ENCODE peak calls at places on chromosome 7, in seven cellular contexts. Q is aorta; Y is mesenchymal stem cell; N is CD8-positive, alpha-beta memory T cell; P is psoas muscle; T is Karpas-422; S is neural progenitor cell. J is an unnamed sample.

GRCh38 chr7:55081854-55082603 is 63.2 kb downstream of the EGFR start:
- DNase-seq in Q (no peak), T (no peak), Y (no peak), P (no peak), N (no peak), S (no peak), J (no peak)

GRCh38 chr7:26865094-26865388 is 651 bp upstream of the SKAP2 start:
- DNase-seq in T (no peak), Q (peak; percentile 88), S (peak; percentile 77), N (no peak), P (no peak), Y (no peak), J (no peak)

GRCh38 chr7:74505426-74506328 is 52.0 kb downstream of the GTF2IRD1 start:
- DNase-seq in S (peak; percentile 30), Q (no peak), P (no peak), N (no peak), Y (peak; percentile 4), T (no peak), J (no peak)

GRCh38 chr7:84297606-84298005 is 103.0 kb upstream of the SEMA3A start:
- DNase-seq in S (no peak), N (no peak), Q (no peak), T (no peak), Y (no peak), P (no peak), J (no peak)

GRCh38 chr7:44978511-44979366 is at the start of gene MYO1G:
- DNase-seq in T (peak; percentile 94), N (peak; percentile 82), P (no peak), Y (no peak), S (no peak), Q (peak; percentile 79), J (no peak)

GRCh38 chr7:18520450-18521235 is 25.1 kb downstream of the HDAC9 start:
- DNase-seq in N (no peak), T (peak; percentile 88), Q (no peak), P (peak; percentile 64), Y (peak; percentile 55), S (no peak), J (no peak)

GRCh38 chr7:34155225-34155908 is 250.0 kb downstream of the BMPER start:
- DNase-seq in Y (peak; percentile 98), T (no peak), Q (no peak), S (peak; percentile 20), P (peak; percentile 71), N (no peak), J (no peak)

GRCh38 chr7:32659853-32660252 is 164.6 kb downstream of the AVL9 start:
- DNase-seq in N (no peak), S (no peak), Q (no peak), P (no peak), T (no peak), Y (no peak), J (no peak)

GRCh38 chr7:43204081-43204480 is 91.6 kb downstream of the HECW1 start:
- DNase-seq in Q (no peak), T (no peak), Y (peak; percentile 81), N (no peak), S (no peak), P (no peak), J (no peak)

GRCh38 chr7:34061175-34061574 is 155.8 kb downstream of the BMPER start:
- DNase-seq in T (no peak), P (no peak), N (no peak), Q (no peak), S (no peak), Y (peak; percentile 84), J (no peak)

GRCh38 chr7:93120981-93121549 is 3.3 kb upstream of the SAMD9 start:
- DNase-seq in S (no peak), Y (no peak), P (no peak), T (no peak), Q (no peak), N (no peak), J (no peak)

GRCh38 chr7:56040691-56041090 is 10.6 kb downstream of the PSPH start:
- DNase-seq in Y (no peak), S (no peak), N (no peak), P (no peak), T (no peak), Q (no peak), J (no peak)

GRCh38 chr7:105270117-105270516 is 118.6 kb downstream of the SRPK2 start:
- DNase-seq in S (no peak), P (no peak), T (no peak), N (no peak), Y (no peak), Q (no peak), J (no peak)

GRCh38 chr7:85102813-85103350 is 84.0 kb downstream of the SEMA3D start:
- DNase-seq in Y (no peak), Q (no peak), N (no peak), S (no peak), P (no peak), T (no peak), J (no peak)

GRCh38 chr7:90432752-90433151 is 29.5 kb downstream of the CLDN12 start:
- DNase-seq in N (no peak), T (no peak), Q (no peak), P (no peak), Y (no peak), S (no peak), J (no peak)

GRCh38 chr7:75732016-75732521 is 6.7 kb downstream of the HIP1 start:
- DNase-seq in Y (peak; percentile 61), Q (no peak), S (no peak), P (no peak), N (no peak), T (no peak), J (no peak)
- H3K36me3 ChIP-seq in Y (no peaks in the 10 kb centered on the region), Q (no peaks in the 10 kb centered on the region), S (no peaks in the 10 kb centered on the region), P (no peaks in the 10 kb centered on the region), N (no peaks in the 10 kb centered on the region), T (no peaks in the 10 kb centered on the region), J (no peaks in the 10 kb centered on the region)

GRCh38 chr7:139769066-139769465 is 8.7 kb downstream of the HIPK2 start:
- DNase-seq in Q (no peak), N (no peak), T (no peak), P (no peak), S (no peak), Y (peak; percentile 0), J (no peak)

GRCh38 chr7:139767561-139767982 is 10.2 kb downstream of the HIPK2 start:
- DNase-seq in Q (no peak), N (no peak), Y (peak; percentile 24), S (no peak), P (no peak), T (no peak), J (no peak)

GRCh38 chr7:139765143-139765542 is 12.7 kb downstream of the HIPK2 start:
- DNase-seq in S (no peak), Y (peak; percentile 3), T (no peak), N (no peak), P (no peak), Q (no peak), J (no peak)

GRCh38 chr7:139771001-139771956 is 6.5 kb downstream of the HIPK2 start:
- DNase-seq in Q (no peak), S (no peak), T (no peak), Y (peak; percentile 91), N (no peak), P (no peak), J (no peak)

GRCh38 chr7:139768249-139768824 is 9.5 kb downstream of the HIPK2 start:
- DNase-seq in N (no peak), P (no peak), Y (peak; percentile 36), S (no peak), Q (no peak), T (no peak), J (no peak)
- H3K4me3 ChIP-seq in N (peak overlapping the region; percentile 16), P (no peak overlapping the region), Y (no peak overlapping the region), S (no peak overlapping the region), Q (no peak overlapping the region), T (no peak overlapping the region), J (no peak overlapping the region)

GRCh38 chr7:30813466-30813865 is 42.2 kb downstream of the MINDY4 start:
- DNase-seq in P (peak; percentile 55), S (no peak), Y (no peak), T (no peak), N (no peak), Q (peak; percentile 86), J (no peak)

GRCh38 chr7:30812676-30813075 is 41.5 kb downstream of the MINDY4 start:
- DNase-seq in Q (no peak), Y (no peak), N (no peak), P (no peak), S (no peak), T (no peak), J (no peak)

GRCh38 chr7:30815016-30815854 is 44.0 kb downstream of the MINDY4 start:
- DNase-seq in Y (peak; percentile 12), S (no peak), Q (peak; percentile 86), N (no peak), P (peak; percentile 76), T (no peak), J (no peak)

GRCh38 chr7:30816291-30817059 is 45.3 kb downstream of the MINDY4 start:
- DNase-seq in N (no peak), Q (no peak), Y (no peak), S (no peak), P (peak; percentile 67), T (no peak), J (no peak)

DNA sequence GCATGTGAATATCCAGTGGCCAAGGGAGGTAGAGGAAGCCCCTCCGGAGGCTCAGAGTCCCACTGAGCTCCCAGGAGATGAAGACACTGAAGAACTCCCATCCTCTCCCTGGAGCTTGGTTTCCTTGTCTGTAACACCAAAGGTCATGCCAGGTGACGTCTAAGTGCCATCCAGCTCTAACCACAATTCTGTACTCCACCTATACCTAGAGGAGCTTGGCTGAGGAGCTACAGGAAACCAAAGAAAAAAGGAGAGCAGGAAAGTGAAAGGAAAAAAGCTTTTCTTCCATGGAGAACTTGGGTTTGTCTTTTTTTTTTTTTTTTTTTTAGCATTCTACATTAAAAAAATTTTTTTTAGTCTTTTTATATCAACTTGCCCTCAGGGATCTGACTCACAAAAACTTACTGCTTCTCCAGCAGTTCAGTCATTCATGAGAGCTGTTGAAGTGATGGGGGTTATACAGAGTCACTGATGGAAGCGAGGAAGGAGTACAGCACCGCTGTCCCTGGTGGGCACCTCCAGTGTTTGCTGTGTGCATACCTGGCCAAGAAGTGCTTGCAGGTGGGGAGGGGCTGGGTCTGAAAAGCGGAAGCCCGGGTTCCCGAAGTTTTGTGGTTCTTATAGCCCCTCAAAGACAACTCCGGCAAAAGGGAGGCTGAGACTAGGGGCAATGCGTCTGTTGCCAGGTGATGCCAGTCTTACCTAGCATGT is 46.0 kb downstream of the MINDY4 start:
- DNase-seq in N (no peak), S (no peak), Y (no peak), P (no peak), T (no peak), Q (no peak), J (no peak)
- H3K36me3 ChIP-seq in N (no peaks in the 10 kb centered on the region), S (peaks cover 6% of the 10 kb centered on the region), Y (peaks cover 14% of the 10 kb centered on the region), P (no peaks in the 10 kb centered on the region), T (no peaks in the 10 kb centered on the region), Q (no peaks in the 10 kb centered on the region), J (no peaks in the 10 kb centered on the region)

DNA sequence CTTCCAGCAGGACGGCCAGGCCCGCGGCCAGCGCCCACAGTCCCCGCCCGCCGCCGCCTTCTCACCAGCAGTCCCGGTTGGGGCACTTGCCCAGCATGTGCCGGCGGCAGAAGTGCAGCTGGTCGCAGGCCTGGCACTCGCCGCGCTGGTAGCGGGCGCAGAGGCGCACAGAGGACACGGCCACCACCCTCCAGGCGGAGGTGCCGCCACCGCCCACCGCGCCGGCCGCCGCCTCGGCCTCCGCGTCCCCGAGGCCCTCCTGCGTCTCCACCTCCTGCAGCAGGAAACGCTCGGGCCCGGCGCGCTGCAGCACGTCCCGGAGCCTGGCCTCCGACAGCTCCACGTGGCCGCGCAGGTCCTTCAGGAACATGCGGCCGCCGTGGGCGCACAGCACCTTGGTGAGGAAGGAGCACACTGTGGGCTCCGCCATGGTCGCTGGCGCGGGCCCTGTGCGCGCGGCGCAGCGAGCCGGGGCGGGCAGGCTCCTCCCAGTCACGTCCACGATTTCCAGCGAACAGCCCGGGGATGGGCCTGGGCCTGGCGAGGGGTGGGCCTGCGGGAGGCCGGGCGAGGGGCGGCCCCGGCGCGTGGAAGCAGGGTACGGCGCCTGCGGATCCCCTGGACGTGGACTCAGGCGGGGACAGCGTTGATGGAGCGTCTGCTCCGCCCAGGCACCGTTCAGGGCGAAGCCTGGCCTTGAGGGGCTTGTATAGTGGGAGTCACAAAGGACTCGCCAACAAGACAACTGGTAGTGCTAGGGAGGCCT is at the start of gene ZC3HAV1L:
- DNase-seq in Y (peak; percentile 77), S (peak; percentile 65), T (no peak), N (peak; percentile 19), Q (peak; percentile 88), P (peak; percentile 70), J (no peak)
- H3K4me3 ChIP-seq in Y (peak within 1 kb of the TSS; percentile 93), S (peak within 1 kb of the TSS; percentile 51), T (peak within 1 kb of the TSS; percentile 12), N (peak within 1 kb of the TSS; percentile 37), Q (peak within 1 kb of the TSS; percentile 53), P (peak within 1 kb of the TSS; percentile 76), J (peak within 1 kb of the TSS; percentile 55)